ENCODE peak calls at places on chromosomes 13 and 19, in six cellular contexts. Z is breast epithelium, N is right lobe of liver, H is ovary, X is testis, V is heart left ventricle. K is an unnamed sample.

GRCh38 chr19:47239610-47240296 is 8.8 kb upstream of the BBC3 start:
- DNase-seq in Z (peak), N (no peak), H (no peak), X (peak), V (peak), K (peak)

GRCh38 chr19:19447536-19448237 is 42.2 kb downstream of the GATAD2A start:
- DNase-seq in Z (no peak), N (no peak), H (no peak), X (no peak), V (no peak), K (no peak)

GRCh38 chr13:46181799-46182490 is at the start of gene LCP1:
- DNase-seq in Z (peak), N (no peak), H (no peak), X (no peak), V (no peak), K (peak)

GRCh38 chr13:95438297-95438696 is 114.2 kb upstream of the CLDN10 start:
- DNase-seq in Z (no peak), N (no peak), H (no peak), X (no peak), V (no peak), K (peak)

GRCh38 chr19:38047641-38048040 is 140.6 kb downstream of the SIPA1L3 start:
- DNase-seq in Z (no peak), N (no peak), H (no peak), X (no peak), V (no peak), K (no peak)

GRCh38 chr19:50475736-50476223 is 527 bp upstream of the EMC10 start:
- DNase-seq in Z (no peak), N (no peak), H (no peak), X (no peak), V (no peak), K (no peak)

GRCh38 chr13:48231080-48231479 is 1.9 kb upstream of the ITM2B start:
- DNase-seq in Z (no peak), N (no peak), H (peak), X (peak), V (no peak), K (no peak)

GRCh38 chr13:26168276-26168814 is 53.8 kb downstream of the RNF6 start:
- DNase-seq in Z (no peak), N (no peak), H (no peak), X (no peak), V (no peak), K (no peak)

GRCh38 chr13:98476538-98476966 is 100.4 kb downstream of the STK24 start:
- DNase-seq in Z (peak), N (peak), H (no peak), X (no peak), V (no peak), K (peak)

GRCh38 chr19:6718741-6719539 is 1.5 kb downstream of the C3 start:
- DNase-seq in Z (no peak), N (peak), H (no peak), X (peak), V (no peak), K (peak)

GRCh38 chr13:44234566-44234965 is 139.1 kb upstream of the SERP2 start:
- DNase-seq in Z (no peak), N (no peak), H (no peak), X (no peak), V (no peak), K (no peak)

GRCh38 chr19:56111601-56112312 is 9.3 kb downstream of the ZNF787 start:
- DNase-seq in Z (no peak), N (peak), H (no peak), X (peak), V (no peak), K (no peak)

GRCh38 chr19:1901940-1902404 is 3.2 kb upstream of the ADAT3 start:
- DNase-seq in Z (no peak), N (peak), H (no peak), X (no peak), V (peak), K (no peak)

GRCh38 chr19:48480151-48480475 is 10.9 kb downstream of the CYTH2 start:
- DNase-seq in Z (no peak), N (no peak), H (peak), X (peak), V (peak), K (no peak)

GRCh38 chr19:49983645-49984229 is 22.8 kb upstream of the SIGLEC11 start:
- DNase-seq in Z (peak), N (peak), H (peak), X (peak), V (peak), K (peak)

GRCh38 chr13:98598043-98598442 is 21.1 kb upstream of the STK24 start:
- DNase-seq in Z (no peak), N (no peak), H (no peak), X (no peak), V (no peak), K (peak)

GRCh38 chr13:29439601-29440381 is 155.7 kb downstream of the SLC7A1 start:
- DNase-seq in Z (no peak), N (no peak), H (no peak), X (no peak), V (no peak), K (no peak)

GRCh38 chr13:25214371-25215252 is 42.5 kb upstream of the AMER2 start:
- DNase-seq in Z (no peak), N (no peak), H (no peak), X (peak), V (no peak), K (no peak)

GRCh38 chr19:55254625-55254977 is 4.2 kb downstream of the PPP6R1 start:
- DNase-seq in Z (no peak), N (no peak), H (no peak), X (no peak), V (no peak), K (peak)

GRCh38 chr13:24073657-24074056 is 86.9 kb upstream of the SPATA13 start:
- DNase-seq in Z (no peak), N (no peak), H (no peak), X (no peak), V (no peak), K (no peak)

GRCh38 chr13:113034451-113035208 is 65.6 kb downstream of the MCF2L start:
- DNase-seq in Z (no peak), N (no peak), H (peak), X (peak), V (peak), K (no peak)

GRCh38 chr19:48629599-48630288 is 7.4 kb downstream of the DBP start:
- DNase-seq in Z (no peak), N (peak), H (peak), X (peak), V (no peak), K (peak)

GRCh38 chr19:40221858-40222619 is 3.9 kb upstream of the TTC9B start:
- DNase-seq in Z (peak), N (peak), H (peak), X (peak), V (peak), K (peak)

GRCh38 chr13:99064624-99065249 is 86.9 kb upstream of the DOCK9 start:
- DNase-seq in Z (no peak), N (no peak), H (no peak), X (no peak), V (no peak), K (peak)

GRCh38 chr19:54431255-54431838 is 16.1 kb downstream of the TTYH1 start:
- DNase-seq in Z (peak), N (peak), H (peak), X (peak), V (no peak), K (no peak)

GRCh38 chr19:15265849-15266248 is 33.6 kb upstream of the EPHX3 start:
- DNase-seq in Z (peak), N (peak), H (peak), X (peak), V (peak), K (no peak)

GRCh38 chr19:42129399-42130253 is 2.6 kb downstream of the POU2F2 start:
- DNase-seq in Z (no peak), N (peak), H (no peak), X (peak), V (peak), K (no peak)

DNA sequence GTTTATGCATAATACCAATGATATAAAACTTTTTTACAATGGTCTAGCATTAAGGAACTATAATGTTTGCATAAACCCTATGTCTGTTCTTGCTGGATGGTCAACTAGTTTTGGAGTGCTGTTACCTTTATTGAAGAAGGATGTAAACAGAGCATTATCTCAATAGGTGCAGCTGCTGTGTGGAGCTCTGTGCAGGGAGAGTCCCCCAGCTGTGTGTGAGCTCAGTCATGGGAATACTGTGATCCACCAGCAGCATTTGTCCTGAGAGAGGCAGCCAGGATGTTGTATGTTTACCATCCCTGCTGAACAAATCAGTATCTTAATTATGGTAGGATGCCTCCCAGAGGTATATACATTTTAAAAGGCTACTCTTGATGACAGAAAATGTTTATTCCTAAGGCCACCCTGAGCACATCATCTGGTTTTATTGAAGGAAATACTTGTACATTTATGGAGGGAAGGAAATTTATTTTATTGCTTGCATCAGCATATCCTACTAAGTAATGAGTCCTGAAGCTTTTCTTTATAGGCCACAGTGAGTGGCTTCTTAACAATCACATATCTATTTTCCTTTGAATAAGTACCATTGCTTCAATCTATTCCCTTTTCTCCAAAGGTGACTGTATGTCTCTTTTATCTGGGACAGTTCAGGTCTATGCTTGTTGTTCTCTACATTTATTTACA is 11.7 kb downstream of the RAP2A start:
- DNase-seq in Z (no peak), N (no peak), H (no peak), X (no peak), V (no peak), K (no peak)
- TF ChIP-seq POLR2A in Z (no peak), N (no peak), H (no peak), X (no peak), V (no peak), K (no peak)

DNA sequence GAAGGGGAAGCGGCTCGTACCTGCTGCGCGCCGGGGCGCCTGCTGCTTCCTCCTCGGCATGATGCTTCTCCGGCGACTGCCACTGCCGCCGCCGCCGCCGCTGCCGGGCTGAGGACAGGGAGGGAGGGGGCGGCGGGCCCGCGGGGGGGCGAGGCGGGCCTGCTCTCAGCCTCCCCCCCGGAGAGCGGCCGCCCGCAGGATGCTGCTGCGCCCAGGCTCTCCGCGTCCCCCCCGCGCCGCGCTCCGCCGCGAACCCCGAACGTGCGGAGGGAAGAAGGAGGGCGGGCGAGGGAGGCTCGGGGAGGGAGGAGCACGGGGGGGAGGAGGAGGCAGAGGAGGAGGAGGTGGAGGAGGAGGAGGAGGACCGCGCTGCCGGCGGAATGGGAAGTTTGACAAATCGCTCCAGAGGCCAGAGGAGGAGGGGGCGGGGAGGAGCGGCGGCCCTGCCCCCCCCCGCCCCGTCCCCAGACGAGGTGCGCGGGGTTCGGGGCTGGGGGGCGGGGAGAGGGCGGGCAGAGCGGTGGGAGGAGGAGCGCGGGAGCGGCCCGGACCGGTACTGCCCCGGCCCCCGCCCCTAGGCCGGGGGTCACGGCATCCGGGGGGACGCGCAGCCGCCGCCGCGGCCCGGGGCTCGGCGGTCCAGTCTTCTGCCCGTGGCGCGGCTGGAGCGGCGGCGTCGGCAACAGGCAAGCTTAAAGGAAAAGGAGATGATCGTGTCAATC is at the start of gene TSHZ3:
- DNase-seq in Z (no peak), N (peak), H (peak), X (peak), V (peak), K (peak)
- TF ChIP-seq POLR2A in Z (no peak), N (no peak), H (peak), X (no peak), V (no peak), K (no peak)

DNA sequence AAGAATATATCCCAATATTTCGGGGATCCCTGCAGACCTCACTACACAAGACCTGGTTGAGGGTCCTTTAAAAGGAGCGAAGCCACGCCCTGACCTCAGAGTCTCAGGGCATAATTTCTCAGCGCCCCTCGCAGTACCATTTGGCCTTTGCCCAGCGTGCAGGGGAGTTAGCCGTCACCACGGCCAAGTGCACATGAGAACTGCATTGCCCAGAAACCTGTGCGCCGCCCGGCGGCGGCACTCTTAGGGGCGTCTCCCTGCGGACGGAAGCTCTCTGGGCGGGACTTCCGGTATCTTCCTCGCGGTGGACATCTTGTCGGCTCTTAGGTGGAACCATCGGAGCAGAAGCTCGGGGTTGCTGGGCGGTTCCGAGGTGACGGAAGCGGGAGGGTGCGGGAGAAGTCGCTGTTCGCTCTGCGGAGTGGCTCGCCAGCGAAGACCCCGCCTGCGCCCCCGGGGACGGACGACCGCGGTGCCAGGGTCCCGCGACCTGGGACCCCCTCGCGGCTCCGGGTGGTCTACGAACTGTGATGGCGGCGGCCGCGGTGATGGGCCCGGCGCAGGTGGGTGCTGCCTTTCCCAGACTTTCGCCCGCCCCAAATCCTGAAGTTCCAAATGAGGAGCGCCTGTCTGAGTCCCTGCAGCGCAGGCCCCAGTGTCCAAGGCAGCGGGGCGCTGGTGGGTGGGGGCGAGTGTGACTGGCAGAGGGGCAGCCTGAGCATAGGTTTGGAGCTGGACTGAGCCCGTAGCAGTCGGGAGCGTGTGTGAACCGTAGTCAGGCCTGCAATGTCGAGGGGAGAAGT is at the start of gene ZNF134:
- DNase-seq in Z (peak), N (peak), H (peak), X (peak), V (peak), K (peak)
- TF ChIP-seq POLR2A in Z (no peak), N (no peak), H (no peak), X (no peak), V (no peak), K (peak)

GRCh38 chr13:114283581-114283980 is 2.2 kb downstream of the UPF3A start:
- DNase-seq in Z (no peak), N (no peak), H (no peak), X (no peak), V (no peak), K (peak)

GRCh38 chr13:114279146-114279545 is 2.3 kb upstream of the UPF3A start:
- DNase-seq in Z (no peak), N (no peak), H (no peak), X (no peak), V (no peak), K (peak)

GRCh38 chr13:114279770-114280169 is 1.6 kb upstream of the UPF3A start:
- DNase-seq in Z (no peak), N (no peak), H (no peak), X (no peak), V (no peak), K (no peak)

GRCh38 chr13:114282143-114282685 is 813 bp downstream of the UPF3A start:
- DNase-seq in Z (no peak), N (peak), H (peak), X (peak), V (peak), K (no peak)

DNA sequence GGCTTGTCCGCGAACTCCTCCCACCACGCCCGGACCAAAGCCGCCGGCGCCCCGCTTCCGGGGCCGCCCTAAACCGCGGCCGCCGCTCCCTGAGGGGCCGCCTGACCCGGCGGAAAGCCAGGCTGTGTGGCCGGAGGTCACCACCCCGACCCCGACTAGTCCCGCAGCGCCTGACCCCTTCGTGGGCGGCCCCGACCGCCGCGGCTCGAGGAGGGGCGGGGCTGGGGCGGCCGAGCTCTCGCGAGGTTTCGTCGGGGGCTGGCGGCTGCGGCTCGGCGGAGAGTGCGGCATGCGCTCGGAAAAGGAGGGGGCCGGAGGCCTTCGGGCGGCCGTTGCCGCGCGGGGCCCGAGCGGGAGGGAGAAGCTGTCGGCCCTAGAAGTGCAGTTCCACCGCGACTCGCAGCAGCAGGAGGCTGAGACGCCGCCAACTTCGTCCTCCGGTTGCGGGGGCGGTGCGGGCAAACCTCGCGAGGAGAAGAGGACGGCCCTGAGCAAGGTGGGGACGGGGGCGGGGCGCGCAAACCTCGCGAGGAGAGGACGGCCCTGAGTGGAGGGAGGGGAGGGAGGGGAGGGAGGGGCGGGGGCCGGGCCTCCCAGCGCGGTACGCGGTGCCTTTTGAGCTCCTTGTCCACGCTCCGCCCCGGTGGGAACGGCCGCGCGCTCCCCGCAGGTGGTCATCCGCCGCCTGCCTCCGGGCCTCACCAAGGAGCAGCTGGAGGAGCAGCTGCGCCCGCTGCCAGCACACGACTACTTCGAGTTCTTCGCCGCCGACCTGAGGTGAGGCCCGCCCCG is at the start of gene UPF3A:
- DNase-seq in Z (peak), N (peak), H (peak), X (peak), V (peak), K (peak)
- TF ChIP-seq POLR2A in Z (peak), N (peak), H (peak), X (peak), V (no peak), K (peak)

DNA sequence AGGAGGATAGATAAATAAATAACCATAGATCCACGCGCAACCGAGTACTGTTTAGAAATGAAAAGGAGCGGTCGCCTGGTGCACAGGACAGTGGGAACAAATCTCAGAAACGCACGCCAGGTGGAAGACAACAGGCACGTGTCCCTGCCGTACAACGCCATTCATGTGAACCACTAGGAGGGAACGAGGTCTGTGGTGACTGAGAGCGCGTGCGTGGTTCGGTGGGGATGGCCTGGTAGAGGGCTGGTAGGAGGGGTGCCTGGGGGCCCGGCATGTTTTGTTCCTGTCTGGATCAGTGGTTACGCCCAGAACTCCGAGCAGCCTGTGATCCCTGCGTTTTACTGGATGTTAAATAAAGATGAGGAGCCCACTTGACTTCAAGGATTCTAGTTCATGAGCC is 111.9 kb downstream of the KDM4B start:
- DNase-seq in Z (no peak), N (no peak), H (no peak), X (no peak), V (no peak), K (no peak)
- TF ChIP-seq POLR2A in Z (no peak), N (no peak), H (no peak), X (no peak), V (no peak), K (no peak)

DNA sequence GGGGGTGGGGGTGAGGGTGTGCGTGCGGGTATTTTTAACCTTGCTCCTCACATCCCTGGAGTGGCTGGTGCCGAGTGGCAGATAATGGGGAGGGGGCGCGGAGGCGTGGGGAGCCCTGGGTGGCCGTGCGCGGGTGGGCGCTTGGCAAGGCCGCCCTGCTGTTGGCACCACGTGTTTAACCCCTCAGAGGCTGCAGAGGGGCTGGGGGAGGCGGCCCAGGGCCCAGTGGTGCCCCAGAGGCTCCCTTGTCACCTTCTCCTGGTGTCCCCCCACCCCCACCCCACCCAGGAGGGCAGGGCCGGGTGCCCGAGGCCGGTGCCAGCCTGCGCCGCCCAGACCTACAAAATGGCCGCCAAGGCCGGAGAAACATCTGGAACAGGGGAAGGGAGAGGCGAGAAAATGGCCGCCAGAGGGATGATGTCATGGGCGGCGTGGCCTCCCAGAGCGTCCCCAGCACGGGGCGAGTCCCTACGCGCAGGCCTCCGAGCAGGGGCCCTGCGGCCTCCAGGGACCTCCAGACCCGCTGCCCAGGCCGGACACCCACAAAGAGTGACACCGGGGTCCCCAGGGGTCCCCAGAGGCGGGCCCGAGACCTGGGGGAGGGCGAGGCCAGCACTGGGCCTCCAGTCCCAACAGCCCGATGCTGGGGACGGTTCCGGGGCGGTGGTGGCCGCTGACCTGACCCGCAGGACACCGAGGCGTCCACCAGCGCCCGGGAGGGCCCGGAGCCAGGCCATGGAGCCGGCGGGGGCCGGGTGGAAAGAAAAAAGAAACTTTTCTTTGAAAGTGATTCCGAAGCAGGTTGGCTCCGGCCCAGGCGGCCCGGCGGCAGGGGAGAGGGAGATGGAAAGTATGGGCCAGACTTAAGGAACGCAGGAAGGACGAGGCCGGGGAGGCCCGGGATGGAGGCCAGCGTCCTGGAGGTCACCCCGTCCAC is 38.2 kb downstream of the NFIC start:
- DNase-seq in Z (peak), N (peak), H (peak), X (peak), V (peak), K (no peak)
- TF ChIP-seq POLR2A in Z (peak), N (peak), H (peak), X (no peak), V (no peak), K (no peak)

K was measured in erythroblast.